ENCODE peak calls at places on chromosome 4, in nine cellular contexts. One of them, this sample, is unnamed.

GRCh38 chr4:174154455-174154854 is 129.0 kb downstream of the FBXO8 start:
- DNase-seq in frontal cortex: no peak
- DNase-seq in GM13977: no peak
- DNase-seq in psoas muscle: no peak
- DNase-seq in activated CD8-positive, alpha-beta T cell treated with anti-CD3 and anti-CD28 coated beads, Interleukin-2, amount 10 ng/mL, durations not matched to agents 7 days and 5 days: no peak
- DNase-seq in NCI-H524: peak
- DNase-seq in COR-L47: no peak
- DNase-seq in pancreas: no peak
- DNase-seq in NK-92 treated with Interleukin-12 subunit alpha and Interleukin-12 subunit beta, amount 100 ng/mL, for 24 hours: no peak
- DNase-seq in this sample: no peak

GRCh38 chr4:7244766-7245320 is 52.5 kb downstream of the SORCS2 start:
- DNase-seq in frontal cortex: no peak
- DNase-seq in GM13977: no peak
- DNase-seq in psoas muscle: no peak
- DNase-seq in activated CD8-positive, alpha-beta T cell treated with anti-CD3 and anti-CD28 coated beads, Interleukin-2, amount 10 ng/mL, durations not matched to agents 7 days and 5 days: no peak
- DNase-seq in NCI-H524: no peak
- DNase-seq in COR-L47: no peak
- DNase-seq in pancreas: no peak
- DNase-seq in NK-92 treated with Interleukin-12 subunit alpha and Interleukin-12 subunit beta, amount 100 ng/mL, for 24 hours: no peak
- DNase-seq in this sample: no peak

GRCh38 chr4:168604496-168605373 is 107.9 kb downstream of the PALLD start:
- DNase-seq in frontal cortex: peak
- DNase-seq in GM13977: no peak
- DNase-seq in psoas muscle: no peak
- DNase-seq in activated CD8-positive, alpha-beta T cell treated with anti-CD3 and anti-CD28 coated beads, Interleukin-2, amount 10 ng/mL, durations not matched to agents 7 days and 5 days: no peak
- DNase-seq in NCI-H524: no peak
- DNase-seq in COR-L47: no peak
- DNase-seq in pancreas: no peak
- DNase-seq in NK-92 treated with Interleukin-12 subunit alpha and Interleukin-12 subunit beta, amount 100 ng/mL, for 24 hours: no peak
- DNase-seq in this sample: no peak

GRCh38 chr4:83389037-83389755 is 54.5 kb upstream of the HPSE start:
- DNase-seq in frontal cortex: no peak
- DNase-seq in GM13977: no peak
- DNase-seq in psoas muscle: no peak
- DNase-seq in activated CD8-positive, alpha-beta T cell treated with anti-CD3 and anti-CD28 coated beads, Interleukin-2, amount 10 ng/mL, durations not matched to agents 7 days and 5 days: no peak
- DNase-seq in NCI-H524: no peak
- DNase-seq in COR-L47: no peak
- DNase-seq in pancreas: no peak
- DNase-seq in NK-92 treated with Interleukin-12 subunit alpha and Interleukin-12 subunit beta, amount 100 ng/mL, for 24 hours: no peak
- DNase-seq in this sample: no peak

GRCh38 chr4:139559692-139560091 is 3.7 kb upstream of the SETD7 start:
- DNase-seq in frontal cortex: no peak
- DNase-seq in GM13977: no peak
- DNase-seq in psoas muscle: no peak
- DNase-seq in activated CD8-positive, alpha-beta T cell treated with anti-CD3 and anti-CD28 coated beads, Interleukin-2, amount 10 ng/mL, durations not matched to agents 7 days and 5 days: no peak
- DNase-seq in NCI-H524: no peak
- DNase-seq in COR-L47: no peak
- DNase-seq in pancreas: no peak
- DNase-seq in NK-92 treated with Interleukin-12 subunit alpha and Interleukin-12 subunit beta, amount 100 ng/mL, for 24 hours: no peak
- DNase-seq in this sample: no peak

GRCh38 chr4:7398104-7398423 is 36.7 kb downstream of the PSAPL1 start:
- DNase-seq in frontal cortex: no peak
- DNase-seq in GM13977: no peak
- DNase-seq in psoas muscle: no peak
- DNase-seq in activated CD8-positive, alpha-beta T cell treated with anti-CD3 and anti-CD28 coated beads, Interleukin-2, amount 10 ng/mL, durations not matched to agents 7 days and 5 days: no peak
- DNase-seq in NCI-H524: peak
- DNase-seq in COR-L47: peak
- DNase-seq in pancreas: peak
- DNase-seq in NK-92 treated with Interleukin-12 subunit alpha and Interleukin-12 subunit beta, amount 100 ng/mL, for 24 hours: no peak
- DNase-seq in this sample: no peak

GRCh38 chr4:17511950-17512795 is at the start of gene QDPR:
- DNase-seq in frontal cortex: peak
- DNase-seq in GM13977: peak
- DNase-seq in psoas muscle: peak
- DNase-seq in activated CD8-positive, alpha-beta T cell treated with anti-CD3 and anti-CD28 coated beads, Interleukin-2, amount 10 ng/mL, durations not matched to agents 7 days and 5 days: peak
- DNase-seq in NCI-H524: peak
- DNase-seq in COR-L47: peak
- DNase-seq in pancreas: peak
- DNase-seq in NK-92 treated with Interleukin-12 subunit alpha and Interleukin-12 subunit beta, amount 100 ng/mL, for 24 hours: no peak
- DNase-seq in this sample: peak

GRCh38 chr4:166091914-166092510 is 219.0 kb downstream of the TLL1 start:
- DNase-seq in frontal cortex: peak
- DNase-seq in GM13977: peak
- DNase-seq in psoas muscle: no peak
- DNase-seq in activated CD8-positive, alpha-beta T cell treated with anti-CD3 and anti-CD28 coated beads, Interleukin-2, amount 10 ng/mL, durations not matched to agents 7 days and 5 days: no peak
- DNase-seq in NCI-H524: peak
- DNase-seq in COR-L47: peak
- DNase-seq in pancreas: no peak
- DNase-seq in NK-92 treated with Interleukin-12 subunit alpha and Interleukin-12 subunit beta, amount 100 ng/mL, for 24 hours: no peak
- DNase-seq in this sample: peak

GRCh38 chr4:124711469-124712416 is 789 bp downstream of the ANKRD50 start:
- DNase-seq in frontal cortex: peak
- DNase-seq in GM13977: peak
- DNase-seq in psoas muscle: no peak
- DNase-seq in activated CD8-positive, alpha-beta T cell treated with anti-CD3 and anti-CD28 coated beads, Interleukin-2, amount 10 ng/mL, durations not matched to agents 7 days and 5 days: peak
- DNase-seq in NCI-H524: peak
- DNase-seq in COR-L47: peak
- DNase-seq in pancreas: peak
- DNase-seq in NK-92 treated with Interleukin-12 subunit alpha and Interleukin-12 subunit beta, amount 100 ng/mL, for 24 hours: no peak
- DNase-seq in this sample: no peak

GRCh38 chr4:6625256-6625655 is 15.2 kb upstream of the MRFAP1 start:
- DNase-seq in frontal cortex: no peak
- DNase-seq in GM13977: no peak
- DNase-seq in psoas muscle: no peak
- DNase-seq in activated CD8-positive, alpha-beta T cell treated with anti-CD3 and anti-CD28 coated beads, Interleukin-2, amount 10 ng/mL, durations not matched to agents 7 days and 5 days: no peak
- DNase-seq in NCI-H524: no peak
- DNase-seq in COR-L47: peak
- DNase-seq in pancreas: no peak
- DNase-seq in NK-92 treated with Interleukin-12 subunit alpha and Interleukin-12 subunit beta, amount 100 ng/mL, for 24 hours: no peak
- DNase-seq in this sample: no peak